ENCODE peak calls at places on chromosomes 12 and 14, in ten cellular contexts. P, O, I, H, F, B, K, E, Z and G are unnamed samples.

GRCh38 chr14:98018626-98019025 is 1221.4 kb downstream of the VRK1 start:
- DNase-seq in K (no peak), Z (no peak), I (no peak), O (no peak), F (no peak), H (peak), E (no peak), P (no peak), B (no peak), G (no peak)

GRCh38 chr12:114912811-114913210 is 228.8 kb upstream of the TBX3 start:
- DNase-seq in B (no peak), K (no peak), Z (no peak), P (no peak), E (no peak), I (no peak), F (no peak), H (no peak), O (no peak), G (no peak)

GRCh38 chr14:103100281-103101121 is 6.0 kb downstream of the EXOC3L4 start:
- DNase-seq in E (no peak), F (no peak), P (no peak), K (no peak), Z (no peak), H (no peak), O (no peak), I (no peak), B (no peak), G (no peak)

GRCh38 chr12:46950116-46950515 is 124.3 kb upstream of the SLC38A4 start:
- DNase-seq in I (no peak), K (no peak), E (no peak), Z (no peak), F (no peak), H (no peak), O (no peak), B (no peak), P (no peak), G (no peak)

GRCh38 chr12:70920251-70920851 is at the start of gene PTPRR:
- DNase-seq in O (no peak), I (no peak), Z (no peak), B (peak), K (peak), P (no peak), H (peak), E (peak), F (no peak), G (no peak)

GRCh38 chr12:100864366-100864765 is 69.8 kb downstream of the ANO4 start:
- DNase-seq in H (no peak), I (no peak), K (no peak), P (no peak), O (no peak), B (no peak), E (no peak), Z (no peak), F (no peak), G (no peak)

GRCh38 chr14:80787876-80788275 is 153.7 kb downstream of the CEP128 start:
- DNase-seq in I (no peak), F (no peak), H (no peak), O (peak), B (no peak), E (no peak), Z (no peak), K (no peak), P (no peak), G (no peak)

GRCh38 chr14:66920196-66920595 is 269.0 kb upstream of the GARIN2 start:
- DNase-seq in E (no peak), P (no peak), K (no peak), B (no peak), Z (no peak), H (no peak), O (peak), I (no peak), F (no peak), G (no peak)

GRCh38 chr14:90281261-90281660 is 24.9 kb downstream of the PSMC1 start:
- DNase-seq in B (no peak), H (no peak), I (no peak), F (peak), Z (no peak), K (no peak), O (peak), P (no peak), E (no peak), G (no peak)

GRCh38 chr12:49646331-49646830 is 23.0 kb downstream of the PRPF40B start:
- DNase-seq in B (no peak), E (no peak), Z (no peak), I (no peak), K (no peak), P (no peak), O (no peak), F (no peak), H (no peak), G (no peak)

GRCh38 chr14:103123128-103123633 is at the start of gene TNFAIP2:
- DNase-seq in E (no peak), K (no peak), P (peak), H (peak), I (no peak), O (peak), B (no peak), Z (peak), F (no peak), G (no peak)

GRCh38 chr12:100539209-100539608 is 34.3 kb upstream of the GAS2L3 start:
- DNase-seq in O (peak), H (peak), B (peak), K (peak), Z (no peak), E (no peak), I (peak), P (no peak), F (peak), G (no peak)

GRCh38 chr12:57835366-57836288 is 10.9 kb downstream of the CTDSP2 start:
- DNase-seq in P (no peak), B (no peak), O (peak), I (no peak), H (no peak), E (no peak), Z (no peak), K (no peak), F (no peak), G (no peak)

GRCh38 chr14:104927432-104927816 is 2.7 kb downstream of the PLD4 start:
- DNase-seq in H (peak), O (no peak), P (no peak), K (no peak), E (no peak), B (no peak), Z (peak), I (no peak), F (no peak), G (no peak)

GRCh38 chr14:41718477-41719166 is 111.9 kb downstream of the LRFN5 start:
- DNase-seq in E (no peak), Z (no peak), P (no peak), K (no peak), H (no peak), F (peak), O (no peak), B (no peak), I (no peak), G (no peak)

GRCh38 chr12:59444932-59445331 is 150.9 kb upstream of the SLC16A7 start:
- DNase-seq in I (no peak), E (peak), B (peak), O (peak), H (no peak), Z (no peak), P (no peak), K (no peak), F (peak), G (no peak)

GRCh38 chr12:116385486-116386217 is 108.2 kb upstream of the MED13L start:
- DNase-seq in P (no peak), B (no peak), E (no peak), O (no peak), H (peak), K (peak), F (no peak), Z (no peak), I (no peak), G (no peak)

GRCh38 chr14:91272341-91273272 is 28.1 kb upstream of the GPR68 start:
- DNase-seq in H (no peak), F (no peak), I (no peak), O (no peak), P (no peak), K (no peak), Z (no peak), E (no peak), B (no peak), G (no peak)

GRCh38 chr12:132400011-132400641 is 70.7 kb upstream of the GALNT9 start:
- DNase-seq in O (no peak), K (no peak), E (no peak), F (no peak), B (no peak), Z (peak), I (no peak), P (no peak), H (no peak), G (no peak)

GRCh38 chr12:17642340-17642650 is 447.7 kb downstream of the RERGL start:
- DNase-seq in F (no peak), E (no peak), P (no peak), H (no peak), O (no peak), I (no peak), B (no peak), K (no peak), Z (no peak), G (no peak)

GRCh38 chr12:6751767-6752166 is 1.2 kb downstream of the MLF2 start:
- DNase-seq in B (no peak), Z (no peak), H (no peak), E (no peak), O (no peak), F (no peak), P (no peak), K (no peak), I (no peak), G (no peak)

GRCh38 chr12:6754406-6754805 is 1.5 kb upstream of the MLF2 start:
- DNase-seq in P (no peak), H (no peak), K (no peak), Z (no peak), B (no peak), F (no peak), I (no peak), E (no peak), O (no peak), G (no peak)

GRCh38 chr12:6752181-6752930 is 585 bp downstream of the MLF2 start:
- DNase-seq in I (no peak), K (peak), Z (no peak), F (peak), P (peak), O (peak), B (no peak), H (peak), E (peak), G (no peak)

GRCh38 chr12:6753772-6754356 is 923 bp upstream of the MLF2 start:
- DNase-seq in I (peak), Z (no peak), K (peak), B (no peak), E (no peak), H (peak), F (no peak), P (no peak), O (no peak), G (no peak)

GRCh38 chr12:6752931-6753771 is at the start of gene MLF2:
- DNase-seq in P (peak), Z (peak), H (peak), I (peak), F (peak), B (peak), O (peak), E (peak), K (peak), G (peak)
- TF ChIP-seq CTCF in P (peak), Z (peak), H (no peak), I (peak), F (peak), B (peak), O (no peak), E (peak), K (peak), G (peak)

DNA sequence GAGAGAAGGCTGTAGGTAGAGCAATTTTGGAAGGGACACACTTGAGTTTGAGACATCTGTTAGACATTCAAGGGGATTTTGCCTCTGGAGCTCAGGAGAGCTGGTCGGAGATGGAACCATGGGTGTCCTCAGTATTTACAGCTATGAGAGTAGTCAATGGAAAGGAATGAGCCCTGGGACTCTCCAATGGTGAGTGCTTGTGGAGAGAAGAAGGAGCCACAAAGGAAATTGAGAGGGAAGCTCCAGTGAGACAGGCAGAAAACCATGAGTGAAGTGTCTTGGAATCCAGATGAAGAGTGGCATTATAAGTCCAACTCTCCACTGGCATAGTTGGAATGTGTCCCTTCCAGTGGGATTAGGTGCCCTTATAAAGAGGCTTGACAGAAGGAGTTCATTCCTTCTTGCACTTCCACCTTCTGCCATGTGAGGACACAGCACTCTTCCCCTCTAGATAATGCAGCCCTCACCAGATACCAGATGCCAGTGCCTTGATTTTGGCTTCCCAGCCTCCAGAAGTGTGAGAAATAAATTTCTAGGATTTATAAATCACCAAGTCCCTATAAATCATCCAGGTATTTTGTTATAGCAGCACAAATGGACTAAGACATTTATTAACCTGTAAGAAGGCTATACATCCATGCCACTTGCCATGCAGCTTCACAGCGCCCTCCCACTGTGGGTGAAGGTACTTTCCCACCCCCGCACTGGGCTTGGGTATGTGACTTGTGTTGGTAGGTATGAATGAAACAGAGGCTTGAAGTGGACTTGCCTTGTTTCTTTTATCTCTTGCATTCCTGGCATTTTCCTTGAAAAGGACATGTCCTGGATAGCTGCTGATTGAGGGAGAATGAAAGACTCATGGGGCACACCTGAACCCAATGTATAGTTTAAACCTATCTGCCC is 27.3 kb downstream of the LLPH start:
- DNase-seq in Z (no peak), K (no peak), I (no peak), F (no peak), O (peak), B (peak), E (no peak), H (peak), P (no peak), G (no peak)
- TF ChIP-seq CTCF in Z (no peak), K (no peak), I (no peak), F (peak), O (peak), B (no peak), E (peak), H (peak), P (peak), G (peak)

GRCh38 chr12:56029666-56030293 is 8.9 kb downstream of the IKZF4 start:
- DNase-seq in P (peak), O (peak), E (peak), F (peak), H (peak), B (peak), Z (no peak), I (no peak), K (peak), G (no peak)
- TF ChIP-seq CTCF in P (peak), O (peak), E (peak), F (peak), H (peak), B (peak), Z (peak), I (peak), K (peak), G (peak)

GRCh38 chr14:55578511-55578910 is 1.5 kb upstream of the KTN1 start:
- DNase-seq in F (no peak), H (no peak), P (no peak), O (peak), E (no peak), B (no peak), Z (no peak), I (no peak), K (no peak), G (no peak)
- TF ChIP-seq CTCF in F (no peak), H (no peak), P (no peak), O (no peak), E (no peak), B (no peak), Z (no peak), I (no peak), K (no peak), G (no peak)

GRCh38 chr12:45887544-45887943 is 102.8 kb downstream of the SCAF11 start:
- DNase-seq in F (no peak), I (no peak), Z (no peak), O (no peak), B (no peak), E (no peak), K (no peak), P (no peak), H (peak), G (no peak)

GRCh38 chr12:45893240-45893639 is 97.1 kb downstream of the SCAF11 start:
- DNase-seq in H (peak), P (no peak), I (no peak), K (no peak), F (no peak), O (peak), E (no peak), B (no peak), Z (no peak), G (no peak)

GRCh38 chr12:45895961-45896360 is 94.4 kb downstream of the SCAF11 start:
- DNase-seq in B (no peak), E (no peak), P (no peak), Z (no peak), K (no peak), F (no peak), O (no peak), H (no peak), I (no peak), G (no peak)

GRCh38 chr12:45886685-45887084 is 103.7 kb downstream of the SCAF11 start:
- DNase-seq in H (no peak), B (no peak), F (no peak), E (no peak), O (no peak), I (no peak), P (no peak), Z (no peak), K (no peak), G (no peak)

DNA sequence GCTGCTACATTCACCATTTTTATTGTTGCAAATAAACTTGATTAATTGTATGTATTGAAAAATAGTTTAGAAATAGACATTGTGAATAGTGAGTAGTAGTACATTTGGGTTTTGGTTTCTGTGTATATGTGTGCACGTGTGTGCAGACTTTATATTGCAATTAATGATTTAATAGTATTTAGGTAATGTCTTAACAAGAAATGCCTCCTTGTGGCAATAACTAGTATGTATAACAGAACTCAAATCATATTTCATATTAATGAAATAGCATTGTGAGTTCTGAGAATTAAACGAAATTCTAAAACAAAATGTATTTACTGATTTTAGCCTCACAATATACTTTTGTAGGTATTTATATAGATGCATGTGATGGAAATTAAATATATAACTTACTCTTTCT is 100.1 kb downstream of the SCAF11 start:
- DNase-seq in F (no peak), H (no peak), K (no peak), I (no peak), O (no peak), Z (no peak), B (no peak), E (no peak), P (no peak), G (no peak)
- TF ChIP-seq CTCF in F (no peak), H (no peak), K (peak), I (no peak), O (no peak), Z (no peak), B (no peak), E (no peak), P (no peak), G (peak)

GRCh38 chr14:93375673-93376156 is 28.7 kb downstream of the COX8C start:
- DNase-seq in F (no peak), I (no peak), E (no peak), P (peak), B (no peak), K (no peak), O (no peak), Z (no peak), H (no peak), G (no peak)
- TF ChIP-seq CTCF in F (no peak), I (no peak), E (no peak), P (no peak), B (no peak), K (no peak), O (no peak), Z (no peak), H (no peak), G (no peak)

DNA sequence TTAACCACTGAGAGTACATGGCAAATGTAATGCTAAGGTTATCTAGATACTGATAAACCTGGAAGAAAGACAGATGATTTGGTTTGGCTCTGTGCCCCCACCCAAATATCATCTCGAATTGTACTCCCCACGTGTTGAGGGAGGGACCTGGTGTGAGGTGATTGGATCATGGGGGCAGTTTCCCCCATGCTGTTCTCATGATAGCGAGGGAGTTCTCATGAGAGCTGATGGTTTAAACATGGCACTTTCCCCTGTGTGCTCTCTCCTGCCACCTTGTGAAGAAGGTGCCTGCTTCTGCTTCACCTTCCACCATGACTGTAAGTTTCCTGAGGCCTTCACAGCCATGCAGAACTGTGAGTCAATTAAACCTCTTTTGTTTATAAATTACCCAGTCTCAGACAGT is 14.2 kb downstream of the NOXRED1 start:
- DNase-seq in O (no peak), F (peak), H (peak), I (no peak), Z (no peak), P (no peak), B (peak), K (peak), E (peak), G (no peak)
- TF ChIP-seq CTCF in O (no peak), F (peak), H (peak), I (no peak), Z (no peak), P (peak), B (no peak), K (peak), E (peak), G (peak)

GRCh38 chr14:31932675-31933074 is 144.4 kb upstream of the ARHGAP5 start:
- DNase-seq in Z (no peak), K (no peak), H (peak), I (no peak), E (no peak), F (no peak), P (no peak), O (no peak), B (no peak), G (no peak)

GRCh38 chr14:31935406-31935805 is 141.7 kb upstream of the ARHGAP5 start:
- DNase-seq in H (no peak), B (no peak), F (no peak), Z (no peak), K (no peak), P (no peak), I (no peak), O (no peak), E (no peak), G (no peak)

GRCh38 chr14:31936100-31936499 is 141.0 kb upstream of the ARHGAP5 start:
- DNase-seq in I (no peak), P (no peak), H (no peak), B (peak), E (no peak), O (no peak), Z (no peak), K (peak), F (peak), G (no peak)

GRCh38 chr14:31933716-31934115 is 143.4 kb upstream of the ARHGAP5 start:
- DNase-seq in H (peak), B (no peak), I (no peak), E (no peak), K (no peak), P (no peak), Z (no peak), O (no peak), F (peak), G (no peak)

DNA sequence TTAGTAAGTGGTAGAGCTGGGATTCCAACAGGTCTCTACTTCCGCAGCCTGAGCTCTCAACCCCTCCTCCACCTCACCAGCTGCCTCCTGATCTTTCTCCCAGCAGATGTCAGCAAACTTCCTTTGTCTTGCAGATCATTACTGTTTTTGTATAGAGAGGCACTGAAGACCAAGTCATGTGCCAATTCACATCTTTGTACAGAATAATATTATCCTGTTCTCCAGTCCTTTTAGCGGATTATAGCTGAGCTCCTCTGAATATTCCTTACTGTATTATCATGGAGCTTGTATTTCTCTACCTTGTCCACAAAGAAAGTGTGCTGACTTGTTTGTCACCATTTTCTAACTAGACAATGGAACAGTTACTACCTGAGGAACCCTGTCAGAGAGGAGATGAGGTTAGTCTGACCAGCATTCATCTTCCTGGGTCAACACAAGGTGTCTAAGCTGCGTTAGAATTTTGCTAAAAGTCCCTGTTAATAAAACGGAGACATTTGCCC is 142.3 kb upstream of the ARHGAP5 start:
- DNase-seq in O (peak), H (peak), I (no peak), B (peak), F (peak), Z (no peak), P (no peak), E (peak), K (peak), G (no peak)
- TF ChIP-seq CTCF in O (peak), H (peak), I (no peak), B (peak), F (peak), Z (no peak), P (peak), E (peak), K (peak), G (peak)